ENCODE peak calls at places on chromosomes 13 and 19, in four cellular contexts. S, V, R and H are unnamed samples.

GRCh38 chr19:21130097-21130775 is 11.6 kb upstream of the ZNF431 start:
- DNase-seq in R (no peak), S (no peak), V (no peak), H (no peak)

GRCh38 chr13:43698743-43699142 is 88.0 kb downstream of the ENOX1 start:
- DNase-seq in R (no peak), S (no peak), V (no peak), H (no peak)

GRCh38 chr19:52221831-52222375 is 32.1 kb downstream of the PPP2R1A start:
- DNase-seq in V (no peak), S (no peak), R (no peak), H (no peak)

GRCh38 chr13:19862511-19863313 is 737 bp downstream of the ZMYM5 start:
- DNase-seq in V (peak), R (peak), S (peak), H (peak)

GRCh38 chr13:25847635-25848616 is 203.9 kb downstream of the SHISA2 start:
- DNase-seq in R (no peak), S (no peak), V (no peak), H (no peak)

GRCh38 chr13:51520524-51520923 is 63.7 kb upstream of the WDFY2 start:
- DNase-seq in S (no peak), V (no peak), R (no peak), H (no peak)

GRCh38 chr19:1019980-1020867 is 699 bp downstream of the TMEM259 start:
- DNase-seq in V (peak), R (peak), S (no peak), H (peak)

GRCh38 chr19:43564800-43565199 is 10.5 kb downstream of the XRCC1 start:
- DNase-seq in V (no peak), R (no peak), S (no peak), H (no peak)

GRCh38 chr13:41742917-41743552 is 217.9 kb downstream of the VWA8 start:
- DNase-seq in S (no peak), V (no peak), R (no peak), H (no peak)

GRCh38 chr19:3590991-3591659 is 5.8 kb downstream of the GIPC3 start:
- DNase-seq in R (no peak), V (no peak), S (no peak), H (no peak)

GRCh38 chr13:64767054-64767453 is 2463.1 kb downstream of the PCDH9 start:
- DNase-seq in S (no peak), V (no peak), R (no peak), H (no peak)

GRCh38 chr19:16265890-16266585 is 58.6 kb upstream of the KLF2 start:
- DNase-seq in R (no peak), V (no peak), S (no peak), H (no peak)

GRCh38 chr19:13978721-13979191 is 26.4 kb downstream of the DCAF15 start:
- DNase-seq in R (no peak), V (no peak), S (no peak), H (peak)

GRCh38 chr19:33883869-33884519 is 87.3 kb downstream of the KCTD15 start:
- DNase-seq in V (peak), S (no peak), R (peak), H (no peak)

GRCh38 chr13:84439108-84439507 is 556.8 kb upstream of the SLITRK1 start:
- DNase-seq in R (no peak), V (no peak), S (no peak), H (no peak)

GRCh38 chr13:61466280-61466679 is 50.6 kb upstream of the PCDH20 start:
- DNase-seq in R (no peak), V (no peak), S (no peak), H (no peak)

GRCh38 chr19:4431808-4432674 is 25.6 kb downstream of the UBXN6 start:
- DNase-seq in S (no peak), R (peak), V (no peak), H (no peak)

GRCh38 chr13:45468676-45469075 is 3.9 kb downstream of the COG3 start:
- DNase-seq in R (no peak), V (no peak), S (no peak), H (peak)

GRCh38 chr13:107441279-107441678 is 774.1 kb downstream of the LIG4 start:
- DNase-seq in V (no peak), R (no peak), S (no peak), H (no peak)

GRCh38 chr19:43425567-43426392 is 11.1 kb downstream of the TEX101 start:
- DNase-seq in S (no peak), R (no peak), V (no peak), H (no peak)

GRCh38 chr13:46388846-46389245 is 1.8 kb upstream of the RUBCNL start:
- DNase-seq in S (no peak), V (no peak), R (no peak), H (no peak)

GRCh38 chr19:56639217-56639616 is 3.7 kb upstream of the SMIM17 start:
- DNase-seq in R (no peak), V (no peak), S (no peak), H (peak)

GRCh38 chr19:45451181-45451849 is 16.5 kb upstream of the FOSB start:
- DNase-seq in S (no peak), R (no peak), V (no peak), H (peak)

GRCh38 chr19:54415208-54415900 is at the start of gene TTYH1:
- DNase-seq in V (no peak), R (no peak), S (peak), H (no peak)

GRCh38 chr19:15368798-15369593 is 10.6 kb downstream of the AKAP8 start:
- DNase-seq in R (peak), S (no peak), V (no peak), H (no peak)

GRCh38 chr13:97257800-97258799 is 36.0 kb downstream of the MBNL2 start:
- DNase-seq in S (no peak), R (no peak), V (peak), H (peak)

GRCh38 chr19:23971598-23971997 is 56.9 kb downstream of the ZNF726 start:
- DNase-seq in R (no peak), S (no peak), V (no peak), H (no peak)

GRCh38 chr19:38561053-38561606 is 56.6 kb downstream of the MAP4K1 start:
- DNase-seq in R (no peak), S (no peak), V (no peak), H (no peak)
- TF ChIP-seq POLR2A in R (no peak), S (no peak), V (no peak), H (no peak)

GRCh38 chr19:49921871-49922755 is 6.9 kb upstream of the ATF5 start:
- DNase-seq in V (no peak), R (no peak), S (no peak), H (no peak)
- TF ChIP-seq POLR2A in V (no peak), R (no peak), S (no peak), H (no peak)

GRCh38 chr13:81283561-81283960 is 942.6 kb upstream of the SPRY2 start:
- DNase-seq in S (no peak), V (no peak), R (no peak), H (no peak)

GRCh38 chr13:81283062-81283461 is 942.1 kb upstream of the SPRY2 start:
- DNase-seq in S (no peak), V (no peak), R (no peak), H (no peak)
- TF ChIP-seq POLR2A in S (no peak), V (no peak), R (no peak), H (no peak)

DNA sequence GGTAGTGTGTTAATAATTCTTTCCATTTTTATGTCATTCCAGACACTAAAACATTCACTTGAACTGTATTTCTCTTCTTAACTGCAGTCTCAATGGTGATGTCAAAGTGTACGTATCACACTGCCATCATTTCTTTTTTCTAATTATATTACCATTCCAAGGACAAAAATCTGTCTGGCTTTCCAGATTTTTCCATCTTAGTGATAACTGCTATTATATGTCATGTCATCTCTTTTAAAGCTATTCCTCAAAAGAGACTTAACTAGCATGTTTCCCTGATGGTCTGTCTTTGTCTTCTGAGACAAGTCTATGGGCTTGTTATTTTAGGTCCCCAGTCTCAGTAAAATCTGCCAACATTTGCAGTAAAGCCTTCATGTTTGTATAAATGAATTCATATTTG is 1207.1 kb downstream of the PCDH17 start:
- DNase-seq in V (no peak), S (no peak), R (no peak), H (no peak)
- TF ChIP-seq POLR2A in V (no peak), S (no peak), R (no peak), H (no peak)

DNA sequence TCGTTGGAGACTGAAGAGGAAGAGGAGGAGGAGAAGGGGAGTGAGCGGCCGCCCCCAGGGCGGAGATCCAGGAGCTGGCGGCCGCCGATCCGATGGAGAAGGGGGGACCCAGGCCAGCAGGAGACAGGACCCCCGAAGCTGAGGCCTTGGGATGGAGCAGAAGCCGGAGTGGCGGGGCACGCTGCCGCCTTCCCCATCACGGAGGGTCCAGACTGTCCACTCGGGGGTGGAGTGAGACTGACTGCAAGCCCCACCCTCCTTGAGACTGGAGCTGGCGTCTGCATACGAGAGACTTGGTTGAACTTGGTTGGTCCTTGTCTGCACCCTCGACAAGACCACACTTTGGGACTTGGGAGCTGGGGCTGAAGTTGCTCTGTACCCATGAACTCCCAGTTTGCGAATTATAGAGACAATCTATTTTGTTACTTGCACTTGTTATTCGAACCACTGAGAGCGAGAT is 1.8 kb downstream of the GADD45B start:
- DNase-seq in R (peak), S (no peak), V (no peak), H (peak)
- TF ChIP-seq POLR2A in R (no peak), S (no peak), V (peak), H (no peak)

GRCh38 chr19:48925240-48925843 is 8.2 kb upstream of the DHDH start:
- DNase-seq in R (no peak), V (no peak), S (no peak), H (no peak)

GRCh38 chr19:48922548-48923490 is 10.7 kb upstream of the DHDH start:
- DNase-seq in R (no peak), V (no peak), S (no peak), H (no peak)

GRCh38 chr19:48928164-48929005 is 5.1 kb upstream of the DHDH start:
- DNase-seq in R (no peak), V (no peak), S (no peak), H (no peak)

GRCh38 chr19:48921721-48922500 is 11.6 kb upstream of the DHDH start:
- DNase-seq in R (no peak), V (no peak), S (no peak), H (no peak)

GRCh38 chr19:48926909-48927308 is 6.6 kb upstream of the DHDH start:
- DNase-seq in V (no peak), S (no peak), R (no peak), H (no peak)
- TF ChIP-seq POLR2A in V (no peak), S (no peak), R (no peak), H (no peak)

GRCh38 chr19:41861846-41862245 is 1.8 kb downstream of the RPS19 start:
- DNase-seq in S (no peak), R (no peak), V (no peak), H (no peak)

GRCh38 chr19:41861098-41861768 is 1.2 kb downstream of the RPS19 start:
- DNase-seq in S (no peak), V (no peak), R (peak), H (peak)

GRCh38 chr19:41859618-41860418 is at the start of gene RPS19:
- DNase-seq in V (peak), R (peak), S (peak), H (peak)

GRCh38 chr19:41860419-41861097 is 503 bp downstream of the RPS19 start:
- DNase-seq in V (no peak), R (no peak), S (no peak), H (peak)

DNA sequence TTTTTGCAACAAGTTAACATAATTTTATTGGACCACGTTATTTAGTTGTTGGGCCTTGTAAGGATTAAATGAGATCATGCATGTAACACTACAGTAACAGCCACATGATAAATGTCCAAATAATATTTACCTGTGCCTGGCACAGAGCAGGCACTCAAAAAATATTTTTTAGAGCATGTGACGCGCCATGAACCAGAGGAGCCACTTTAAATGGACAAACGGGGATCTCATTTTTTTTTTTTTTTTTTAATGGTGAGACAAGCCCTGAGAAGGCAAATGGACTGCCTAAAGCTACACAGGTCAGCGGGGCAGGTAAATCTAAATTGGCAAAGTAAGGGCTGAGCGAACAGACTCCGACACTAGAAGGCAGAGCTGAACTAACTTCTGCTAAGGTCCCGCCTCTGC is 840 bp upstream of the RPS19 start:
- DNase-seq in R (no peak), V (no peak), S (no peak), H (no peak)
- TF ChIP-seq POLR2A in R (no peak), V (no peak), S (no peak), H (no peak)